ENCODE peak calls at places on chromosomes 11 and 22, in nine cellular contexts. O is stimulated activated naive CD8-positive, alpha-beta T cell treated with anti-CD3 and anti-CD28 coated beads, Interleukin-15, Interleukin-2, amounts not matched to agents 100 U/mL and 50 U/mL, for 24 hours; J is lower leg skin; L is naive B cell; V is stimulated activated naive B cell treated with anti-CD40 and anti-IgM and Interleukin-4, amounts not matched to agents 10 μg/mL and 1 μg/mL and 100 μg/mL, for 72 hours; I is BJ; G is T follicular helper cell; S is upper lobe of left lung; H is germinal center. X is an unnamed sample.

GRCh38 chr22:42972592-42973535 is 42.1 kb downstream of the PACSIN2 start:
- DNase-seq in S (peak; percentile 50), J (no peak), G (no peak), H (no peak), O (no peak), V (no peak), I (no peak), L (no peak), X (no peak)

GRCh38 chr11:67423466-67423865 is 4.8 kb upstream of the RPS6KB2 start:
- DNase-seq in S (no peak), H (no peak), I (no peak), L (no peak), J (no peak), V (no peak), G (no peak), O (no peak), X (no peak)

GRCh38 chr11:26950260-26950719 is 43.6 kb upstream of the FIBIN start:
- DNase-seq in O (no peak), V (no peak), S (peak; percentile 42), I (no peak), H (no peak), G (no peak), L (no peak), J (no peak), X (no peak)

GRCh38 chr11:63619967-63620366 is 5.7 kb upstream of the PLAAT3 start:
- DNase-seq in O (no peak), V (no peak), S (no peak), H (no peak), G (no peak), J (no peak), I (no peak), L (no peak), X (no peak)

GRCh38 chr22:46993626-46994025 is 231.2 kb downstream of the TBC1D22A start:
- DNase-seq in H (no peak), O (no peak), S (peak; percentile 81), L (no peak), G (no peak), V (no peak), J (no peak), I (no peak), X (no peak)

GRCh38 chr11:11302565-11302964 is 50.5 kb downstream of the CSNK2A3 start:
- DNase-seq in G (no peak), S (no peak), L (no peak), O (no peak), I (no peak), V (no peak), H (no peak), J (no peak), X (no peak)

GRCh38 chr11:133924661-133925060 is 32.1 kb downstream of the IGSF9B start:
- DNase-seq in O (no peak), V (no peak), L (no peak), H (no peak), J (no peak), G (no peak), S (no peak), I (no peak), X (no peak)

GRCh38 chr11:88552377-88553029 is 215.0 kb upstream of the CTSC start:
- DNase-seq in G (peak; percentile 12), O (peak; percentile 48), S (peak; percentile 34), L (no peak), J (no peak), H (peak; percentile 35), V (peak; percentile 6), I (no peak), X (peak; percentile 39)

GRCh38 chr11:111559791-111560190 is 19.3 kb downstream of the LAYN start:
- DNase-seq in I (no peak), J (no peak), V (no peak), L (no peak), G (no peak), S (no peak), O (no peak), H (no peak), X (no peak)

GRCh38 chr11:122105009-122105828 is 10.8 kb downstream of the BLID start:
- DNase-seq in V (no peak), G (no peak), I (no peak), O (no peak), S (no peak), L (no peak), J (no peak), H (no peak), X (no peak)

GRCh38 chr11:17412488-17413180 is 24.2 kb upstream of the KCNJ11 start:
- DNase-seq in V (no peak), H (no peak), J (no peak), O (no peak), L (no peak), G (no peak), S (no peak), I (no peak), X (no peak)

GRCh38 chr22:40552070-40552469 is 84.4 kb downstream of the MRTFA start:
- DNase-seq in V (no peak), G (no peak), H (no peak), L (no peak), J (no peak), S (no peak), I (no peak), O (no peak), X (no peak)

GRCh38 chr11:7606496-7606895 is 66.8 kb downstream of the CYB5R2 start:
- DNase-seq in J (no peak), G (no peak), V (no peak), O (no peak), L (no peak), S (no peak), H (no peak), I (no peak), X (no peak)

GRCh38 chr22:46139895-46140350 is 10.4 kb upstream of the PPARA start:
- DNase-seq in O (no peak), L (no peak), V (no peak), J (no peak), I (no peak), G (no peak), H (no peak), S (no peak), X (peak; percentile 58)

GRCh38 chr11:10351768-10352641 is 47.1 kb downstream of the ADM start:
- DNase-seq in J (peak; percentile 72), G (no peak), V (no peak), O (no peak), S (peak; percentile 40), H (no peak), L (no peak), I (peak; percentile 62), X (peak; percentile 89)

GRCh38 chr11:119223856-119224255 is 17.7 kb downstream of the CBL start:
- DNase-seq in S (no peak), V (no peak), I (no peak), G (no peak), O (no peak), J (no peak), L (no peak), H (no peak), X (no peak)

GRCh38 chr11:92546089-92546488 is 321.5 kb downstream of the FAT3 start:
- DNase-seq in H (no peak), V (no peak), S (no peak), I (no peak), L (no peak), O (no peak), J (no peak), G (no peak), X (no peak)

GRCh38 chr11:60873533-60873932 is 6.2 kb downstream of the ZP1 start:
- DNase-seq in O (no peak), I (no peak), G (no peak), L (no peak), J (no peak), V (no peak), H (no peak), S (peak; percentile 18), X (no peak)

GRCh38 chr11:133678211-133678610 is 145.9 kb upstream of the OPCML start:
- DNase-seq in V (no peak), I (no peak), G (no peak), J (no peak), S (no peak), O (no peak), H (no peak), L (no peak), X (no peak)